ENCODE peak calls at places on chromosomes 12 and 14, in eight cellular contexts. B is pulmonary artery endothelial cell, X is HFFc6, W is RPMI8226, J is IMR-90, O is HTR-8/SVneo, A is NCI-H2081, P is ovary. R is an unnamed sample.

GRCh38 chr12:120757949-120758348 is 32.3 kb downstream of the ACADS start:
- DNase-seq in B (no peak), X (no peak), W (no peak), J (no peak), O (no peak), A (no peak), P (no peak), R (no peak)

GRCh38 chr12:462936-463705 is 3.4 kb downstream of the B4GALNT3 start:
- DNase-seq in B (no peak), X (no peak), W (peak), J (no peak), O (no peak), A (peak), P (no peak), R (no peak)

GRCh38 chr12:2902287-2902880 is 11.7 kb downstream of the TULP3 start:
- DNase-seq in B (no peak), X (no peak), W (no peak), J (peak), O (no peak), A (peak), P (no peak), R (peak)

GRCh38 chr12:121159467-121160307 is 27.0 kb downstream of the P2RX7 start:
- DNase-seq in B (no peak), X (no peak), W (no peak), J (no peak), O (no peak), A (no peak), P (no peak), R (no peak)

GRCh38 chr14:99604766-99605298 is 825 bp upstream of the CCDC85C start:
- DNase-seq in B (no peak), X (no peak), W (peak), J (peak), O (peak), A (peak), P (no peak), R (no peak)

GRCh38 chr12:69685810-69686209 is 13.3 kb downstream of the BEST3 start:
- DNase-seq in B (no peak), X (peak), W (no peak), J (peak), O (no peak), A (no peak), P (no peak), R (peak)

GRCh38 chr14:99427632-99428315 is 52.9 kb downstream of the SETD3 start:
- DNase-seq in B (no peak), X (peak), W (no peak), J (peak), O (peak), A (no peak), P (no peak), R (no peak)

GRCh38 chr14:66015046-66015780 is 471.0 kb upstream of the CCDC196 start:
- DNase-seq in B (no peak), X (no peak), W (no peak), J (no peak), O (no peak), A (no peak), P (no peak), R (no peak)

GRCh38 chr14:94771906-94772468 is 2.1 kb upstream of the GSC start:
- DNase-seq in B (no peak), X (no peak), W (no peak), J (no peak), O (no peak), A (no peak), P (no peak), R (no peak)

GRCh38 chr12:65156366-65156831 is 13.0 kb upstream of the LEMD3 start:
- DNase-seq in B (no peak), X (no peak), W (peak), J (peak), O (no peak), A (no peak), P (no peak), R (peak)

GRCh38 chr12:10101042-10101579 is 2.3 kb upstream of the CLEC1A start:
- DNase-seq in B (no peak), X (peak), W (no peak), J (peak), O (peak), A (no peak), P (no peak), R (no peak)

GRCh38 chr14:67517083-67517482 is 16.0 kb upstream of the PLEKHH1 start:
- DNase-seq in B (no peak), X (no peak), W (no peak), J (no peak), O (no peak), A (no peak), P (no peak), R (peak)

GRCh38 chr12:66331814-66332213 is 29.5 kb downstream of the HELB start:
- DNase-seq in B (no peak), X (no peak), W (no peak), J (no peak), O (no peak), A (no peak), P (no peak), R (no peak)

GRCh38 chr14:75275598-75275997 is 3.0 kb upstream of the FOS start:
- DNase-seq in B (no peak), X (no peak), W (no peak), J (no peak), O (no peak), A (no peak), P (no peak), R (no peak)

GRCh38 chr14:100131181-100131580 is 28.3 kb downstream of the DEGS2 start:
- DNase-seq in B (no peak), X (no peak), W (no peak), J (no peak), O (no peak), A (no peak), P (no peak), R (no peak)

GRCh38 chr12:93526786-93527428 is 45.6 kb upstream of the SOCS2 start:
- DNase-seq in B (peak), X (peak), W (no peak), J (peak), O (peak), A (no peak), P (no peak), R (peak)

GRCh38 chr14:102591372-102591943 is 991 bp upstream of the RCOR1 start:
- DNase-seq in B (no peak), X (no peak), W (peak), J (peak), O (no peak), A (no peak), P (peak), R (peak)

GRCh38 chr14:104794099-104794498 is 1.4 kb downstream of the AKT1 start:
- DNase-seq in B (no peak), X (peak), W (no peak), J (peak), O (no peak), A (no peak), P (no peak), R (peak)

GRCh38 chr14:34450542-34450915 is 11.5 kb downstream of the SPTSSA start:
- DNase-seq in B (no peak), X (no peak), W (no peak), J (no peak), O (no peak), A (peak), P (no peak), R (no peak)

GRCh38 chr14:64942531-64943111 is at the start of gene GPX2:
- DNase-seq in B (no peak), X (no peak), W (no peak), J (no peak), O (no peak), A (peak), P (no peak), R (no peak)

GRCh38 chr14:22606380-22606779 is 8.3 kb downstream of the ABHD4 start:
- DNase-seq in B (no peak), X (no peak), W (no peak), J (peak), O (no peak), A (peak), P (no peak), R (no peak)

GRCh38 chr12:132285991-132286681 is 43.3 kb downstream of the GALNT9 start:
- DNase-seq in B (peak), X (peak), W (peak), J (peak), O (peak), A (no peak), P (peak), R (peak)

GRCh38 chr12:23555808-23556207 is 393.7 kb downstream of the SOX5 start:
- DNase-seq in B (no peak), X (no peak), W (no peak), J (no peak), O (no peak), A (no peak), P (no peak), R (no peak)

GRCh38 chr12:98401427-98401826 is 114.0 kb upstream of the TMPO start:
- DNase-seq in B (no peak), X (no peak), W (peak), J (no peak), O (no peak), A (no peak), P (no peak), R (no peak)

GRCh38 chr12:111446044-111446581 is 40.4 kb downstream of the SH2B3 start:
- DNase-seq in B (peak), X (no peak), W (no peak), J (peak), O (no peak), A (peak), P (no peak), R (peak)

GRCh38 chr14:28783593-28784143 is 17.1 kb downstream of the FOXG1 start:
- DNase-seq in B (no peak), X (no peak), W (no peak), J (no peak), O (no peak), A (no peak), P (no peak), R (no peak)

GRCh38 chr14:55766071-55766470 is 186.1 kb downstream of the KTN1 start:
- DNase-seq in B (no peak), X (no peak), W (no peak), J (no peak), O (no peak), A (no peak), P (no peak), R (no peak)

GRCh38 chr14:35400707-35401421 is 3.7 kb downstream of the NFKBIA start:
- DNase-seq in B (no peak), X (no peak), W (no peak), J (no peak), O (no peak), A (no peak), P (no peak), R (no peak)